ENCODE peak calls at places on chromosomes 4 and X, in nine cellular contexts. One of them, this sample, is unnamed.

GRCh38 chr4:1225272-1226166 is 23.4 kb downstream of the CTBP1 start:
- DNase-seq in tibial artery: no peak
- DNase-seq in progenitor cell of endocrine pancreas: no peak
- DNase-seq in A549: no peak
- DNase-seq in left ventricle myocardium inferior: no peak
- DNase-seq in MCF 10A: no peak
- DNase-seq in GM12865: no peak
- DNase-seq in left lung: no peak
- DNase-seq in RWPE1: no peak
- DNase-seq in this sample: no peak

GRCh38 chr4:2248821-2249261 is 6.9 kb upstream of the HAUS3 start:
- DNase-seq in tibial artery: no peak
- DNase-seq in progenitor cell of endocrine pancreas: no peak
- DNase-seq in A549: no peak
- DNase-seq in MCF 10A: no peak
- DNase-seq in left lung: peak
- DNase-seq in left ventricle myocardium inferior: no peak
- DNase-seq in RWPE1: no peak
- DNase-seq in GM12865: peak
- DNase-seq in this sample: no peak

GRCh38 chr4:144647095-144647959 is 1.4 kb downstream of the HHIP start:
- DNase-seq in A549: peak
- DNase-seq in left lung: no peak
- DNase-seq in progenitor cell of endocrine pancreas: no peak
- DNase-seq in MCF 10A: no peak
- DNase-seq in left ventricle myocardium inferior: no peak
- DNase-seq in GM12865: no peak
- DNase-seq in RWPE1: peak
- DNase-seq in tibial artery: no peak
- DNase-seq in this sample: no peak

GRCh38 chr4:145034727-145035211 is 63.2 kb downstream of the ANAPC10 start:
- DNase-seq in progenitor cell of endocrine pancreas: no peak
- DNase-seq in MCF 10A: peak
- DNase-seq in RWPE1: peak
- DNase-seq in A549: no peak
- DNase-seq in tibial artery: no peak
- DNase-seq in left lung: no peak
- DNase-seq in GM12865: no peak
- DNase-seq in left ventricle myocardium inferior: no peak
- DNase-seq in this sample: no peak

GRCh38 chr4:139866270-139866962 is 200.8 kb downstream of the MGST2 start:
- DNase-seq in RWPE1: no peak
- DNase-seq in MCF 10A: no peak
- DNase-seq in progenitor cell of endocrine pancreas: no peak
- DNase-seq in A549: no peak
- DNase-seq in GM12865: no peak
- DNase-seq in left ventricle myocardium inferior: no peak
- DNase-seq in left lung: no peak
- DNase-seq in tibial artery: no peak
- DNase-seq in this sample: no peak

GRCh38 chrX:1305411-1305810 is 31.2 kb upstream of the IL3RA start:
- DNase-seq in A549: no peak
- DNase-seq in progenitor cell of endocrine pancreas: no peak
- DNase-seq in tibial artery: no peak
- DNase-seq in left ventricle myocardium inferior: no peak
- DNase-seq in RWPE1: no peak
- DNase-seq in GM12865: no peak
- DNase-seq in left lung: peak
- DNase-seq in MCF 10A: no peak
- DNase-seq in this sample: no peak

GRCh38 chr4:100632163-100632562 is 114.3 kb upstream of the EMCN start:
- DNase-seq in tibial artery: no peak
- DNase-seq in MCF 10A: no peak
- DNase-seq in progenitor cell of endocrine pancreas: no peak
- DNase-seq in RWPE1: no peak
- DNase-seq in left lung: no peak
- DNase-seq in GM12865: no peak
- DNase-seq in left ventricle myocardium inferior: no peak
- DNase-seq in A549: no peak
- DNase-seq in this sample: no peak

GRCh38 chrX:150489359-150490015 is 78.9 kb upstream of the MTM1 start:
- DNase-seq in progenitor cell of endocrine pancreas: no peak
- DNase-seq in GM12865: no peak
- DNase-seq in tibial artery: no peak
- DNase-seq in RWPE1: no peak
- DNase-seq in left ventricle myocardium inferior: no peak
- DNase-seq in left lung: no peak
- DNase-seq in A549: no peak
- DNase-seq in MCF 10A: no peak
- DNase-seq in this sample: peak

GRCh38 chr4:142558851-142559250 is 287.2 kb downstream of the INPP4B start:
- DNase-seq in A549: no peak
- DNase-seq in left lung: no peak
- DNase-seq in tibial artery: no peak
- DNase-seq in MCF 10A: no peak
- DNase-seq in left ventricle myocardium inferior: no peak
- DNase-seq in progenitor cell of endocrine pancreas: no peak
- DNase-seq in RWPE1: no peak
- DNase-seq in GM12865: no peak
- DNase-seq in this sample: no peak

GRCh38 chr4:125750827-125751466 is 436.2 kb downstream of the FAT4 start:
- DNase-seq in left ventricle myocardium inferior: no peak
- DNase-seq in progenitor cell of endocrine pancreas: no peak
- DNase-seq in left lung: no peak
- DNase-seq in tibial artery: no peak
- DNase-seq in MCF 10A: peak
- DNase-seq in RWPE1: no peak
- DNase-seq in GM12865: no peak
- DNase-seq in A549: peak
- DNase-seq in this sample: no peak

GRCh38 chrX:133089411-133089810 is 7.5 kb downstream of the USP26 start:
- DNase-seq in MCF 10A: no peak
- DNase-seq in RWPE1: no peak
- DNase-seq in left lung: no peak
- DNase-seq in tibial artery: no peak
- DNase-seq in GM12865: no peak
- DNase-seq in A549: no peak
- DNase-seq in progenitor cell of endocrine pancreas: no peak
- DNase-seq in left ventricle myocardium inferior: no peak
- DNase-seq in this sample: no peak

GRCh38 chr4:173490817-173491518 is 39.1 kb downstream of the HAND2 start:
- DNase-seq in progenitor cell of endocrine pancreas: no peak
- DNase-seq in A549: no peak
- DNase-seq in left lung: no peak
- DNase-seq in RWPE1: no peak
- DNase-seq in GM12865: no peak
- DNase-seq in tibial artery: peak
- DNase-seq in left ventricle myocardium inferior: no peak
- DNase-seq in MCF 10A: peak
- DNase-seq in this sample: no peak

GRCh38 chr4:123419885-123420743 is 23.5 kb downstream of the SPRY1 start:
- DNase-seq in A549: no peak
- DNase-seq in GM12865: no peak
- DNase-seq in tibial artery: no peak
- DNase-seq in left lung: no peak
- DNase-seq in progenitor cell of endocrine pancreas: no peak
- DNase-seq in RWPE1: no peak
- DNase-seq in MCF 10A: no peak
- DNase-seq in left ventricle myocardium inferior: no peak
- DNase-seq in this sample: no peak

GRCh38 chr4:123597586-123597985 is 201.0 kb downstream of the SPRY1 start:
- DNase-seq in left lung: no peak
- DNase-seq in GM12865: no peak
- DNase-seq in progenitor cell of endocrine pancreas: no peak
- DNase-seq in MCF 10A: peak
- DNase-seq in RWPE1: no peak
- DNase-seq in tibial artery: no peak
- DNase-seq in A549: no peak
- DNase-seq in left ventricle myocardium inferior: no peak
- DNase-seq in this sample: no peak

GRCh38 chrX:141439651-141440050 is 144.9 kb downstream of the SPANXA1 start:
- DNase-seq in A549: no peak
- DNase-seq in MCF 10A: no peak
- DNase-seq in GM12865: no peak
- DNase-seq in progenitor cell of endocrine pancreas: no peak
- DNase-seq in left ventricle myocardium inferior: no peak
- DNase-seq in left lung: no peak
- DNase-seq in tibial artery: no peak
- DNase-seq in RWPE1: no peak
- DNase-seq in this sample: no peak

GRCh38 chrX:148298737-148299136 is 201.7 kb upstream of the AFF2 start:
- DNase-seq in MCF 10A: peak
- DNase-seq in left lung: no peak
- DNase-seq in tibial artery: no peak
- DNase-seq in progenitor cell of endocrine pancreas: no peak
- DNase-seq in A549: no peak
- DNase-seq in RWPE1: no peak
- DNase-seq in left ventricle myocardium inferior: no peak
- DNase-seq in GM12865: no peak
- DNase-seq in this sample: no peak

GRCh38 chr4:85808864-85809263 is 333.9 kb downstream of the ARHGAP24 start:
- DNase-seq in GM12865: no peak
- DNase-seq in progenitor cell of endocrine pancreas: no peak
- DNase-seq in tibial artery: no peak
- DNase-seq in left lung: no peak
- DNase-seq in left ventricle myocardium inferior: no peak
- DNase-seq in MCF 10A: no peak
- DNase-seq in A549: no peak
- DNase-seq in RWPE1: no peak
- DNase-seq in this sample: no peak

GRCh38 chrX:74422576-74423288 is 1.4 kb downstream of the SLC16A2 start:
- DNase-seq in left lung: peak
- DNase-seq in GM12865: peak
- DNase-seq in RWPE1: peak
- DNase-seq in progenitor cell of endocrine pancreas: peak
- DNase-seq in A549: no peak
- DNase-seq in MCF 10A: peak
- DNase-seq in tibial artery: peak
- DNase-seq in left ventricle myocardium inferior: peak
- DNase-seq in this sample: peak

GRCh38 chrX:104098919-104099318 is 13.4 kb upstream of the ZCCHC18 start:
- DNase-seq in tibial artery: no peak
- DNase-seq in A549: no peak
- DNase-seq in MCF 10A: no peak
- DNase-seq in progenitor cell of endocrine pancreas: no peak
- DNase-seq in GM12865: no peak
- DNase-seq in RWPE1: no peak
- DNase-seq in left lung: no peak
- DNase-seq in left ventricle myocardium inferior: no peak
- DNase-seq in this sample: no peak

GRCh38 chr4:171629737-171630136 is 183.5 kb upstream of the GALNTL6 start:
- DNase-seq in A549: no peak
- DNase-seq in left lung: no peak
- DNase-seq in tibial artery: no peak
- DNase-seq in MCF 10A: no peak
- DNase-seq in GM12865: no peak
- DNase-seq in progenitor cell of endocrine pancreas: no peak
- DNase-seq in left ventricle myocardium inferior: no peak
- DNase-seq in RWPE1: no peak
- DNase-seq in this sample: no peak
- TF ChIP-seq CTCF in A549: no peak
- TF ChIP-seq CTCF in left lung: no peak
- TF ChIP-seq CTCF in tibial artery: no peak
- TF ChIP-seq CTCF in MCF 10A: no peak
- TF ChIP-seq CTCF in GM12865: no peak
- TF ChIP-seq CTCF in progenitor cell of endocrine pancreas: no peak
- TF ChIP-seq CTCF in left ventricle myocardium inferior: no peak
- TF ChIP-seq CTCF in RWPE1: no peak
- TF ChIP-seq CTCF in this sample: no peak

GRCh38 chrX:154374361-154375155 is at the start of gene FLNA:
- DNase-seq in A549: no peak
- DNase-seq in left lung: peak
- DNase-seq in progenitor cell of endocrine pancreas: peak
- DNase-seq in GM12865: peak
- DNase-seq in left ventricle myocardium inferior: peak
- DNase-seq in MCF 10A: no peak
- DNase-seq in tibial artery: peak
- DNase-seq in RWPE1: no peak
- DNase-seq in this sample: no peak
- TF ChIP-seq CTCF in A549: peak
- TF ChIP-seq CTCF in left lung: no peak
- TF ChIP-seq CTCF in progenitor cell of endocrine pancreas: peak
- TF ChIP-seq CTCF in GM12865: peak
- TF ChIP-seq CTCF in left ventricle myocardium inferior: peak
- TF ChIP-seq CTCF in MCF 10A: no peak
- TF ChIP-seq CTCF in tibial artery: no peak
- TF ChIP-seq CTCF in RWPE1: no peak
- TF ChIP-seq CTCF in this sample: no peak

GRCh38 chr4:74414149-74414809 is 30.7 kb upstream of the AREG start:
- DNase-seq in left ventricle myocardium inferior: no peak
- DNase-seq in A549: no peak
- DNase-seq in progenitor cell of endocrine pancreas: no peak
- DNase-seq in tibial artery: no peak
- DNase-seq in GM12865: no peak
- DNase-seq in RWPE1: no peak
- DNase-seq in left lung: no peak
- DNase-seq in MCF 10A: peak
- DNase-seq in this sample: no peak
- TF ChIP-seq CTCF in left ventricle myocardium inferior: no peak
- TF ChIP-seq CTCF in A549: no peak
- TF ChIP-seq CTCF in progenitor cell of endocrine pancreas: no peak
- TF ChIP-seq CTCF in tibial artery: no peak
- TF ChIP-seq CTCF in GM12865: no peak
- TF ChIP-seq CTCF in RWPE1: no peak
- TF ChIP-seq CTCF in left lung: no peak
- TF ChIP-seq CTCF in MCF 10A: no peak
- TF ChIP-seq CTCF in this sample: no peak

GRCh38 chr4:73525611-73526010 is 44.1 kb downstream of the AFM start:
- DNase-seq in left lung: no peak
- DNase-seq in progenitor cell of endocrine pancreas: no peak
- DNase-seq in GM12865: no peak
- DNase-seq in RWPE1: no peak
- DNase-seq in tibial artery: no peak
- DNase-seq in A549: no peak
- DNase-seq in MCF 10A: no peak
- DNase-seq in left ventricle myocardium inferior: no peak
- DNase-seq in this sample: no peak

GRCh38 chr4:73518340-73518739 is 36.8 kb downstream of the AFM start:
- DNase-seq in RWPE1: no peak
- DNase-seq in tibial artery: no peak
- DNase-seq in A549: no peak
- DNase-seq in left ventricle myocardium inferior: no peak
- DNase-seq in left lung: no peak
- DNase-seq in MCF 10A: no peak
- DNase-seq in GM12865: no peak
- DNase-seq in progenitor cell of endocrine pancreas: no peak
- DNase-seq in this sample: no peak

GRCh38 chr4:73523126-73523525 is 41.6 kb downstream of the AFM start:
- DNase-seq in GM12865: no peak
- DNase-seq in progenitor cell of endocrine pancreas: no peak
- DNase-seq in A549: no peak
- DNase-seq in RWPE1: no peak
- DNase-seq in left lung: no peak
- DNase-seq in tibial artery: no peak
- DNase-seq in MCF 10A: peak
- DNase-seq in left ventricle myocardium inferior: no peak
- DNase-seq in this sample: no peak

DNA sequence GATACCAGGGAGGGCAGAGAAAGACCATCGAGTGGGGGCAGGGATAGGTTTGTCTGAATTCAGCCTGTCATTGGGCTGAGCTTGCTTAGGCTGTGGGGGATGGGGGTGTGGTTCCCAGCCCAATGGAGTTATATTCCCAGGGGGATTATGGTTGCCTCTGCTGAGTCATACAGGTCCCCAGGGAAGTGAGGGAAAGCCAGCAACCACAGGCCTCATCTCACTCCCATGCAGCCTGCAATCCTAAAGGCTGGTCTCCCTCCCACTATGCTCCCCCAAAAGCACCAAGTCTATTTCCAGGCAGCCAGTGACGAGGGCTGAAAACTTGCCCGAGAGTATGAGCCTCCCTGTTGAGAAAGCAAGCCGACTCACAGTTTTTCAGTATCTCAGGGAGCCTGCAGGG is 39.3 kb downstream of the AFM start:
- DNase-seq in MCF 10A: peak
- DNase-seq in A549: no peak
- DNase-seq in progenitor cell of endocrine pancreas: no peak
- DNase-seq in GM12865: peak
- DNase-seq in RWPE1: no peak
- DNase-seq in left lung: no peak
- DNase-seq in tibial artery: peak
- DNase-seq in left ventricle myocardium inferior: no peak
- DNase-seq in this sample: no peak
- TF ChIP-seq CTCF in MCF 10A: no peak
- TF ChIP-seq CTCF in A549: no peak
- TF ChIP-seq CTCF in progenitor cell of endocrine pancreas: no peak
- TF ChIP-seq CTCF in GM12865: no peak
- TF ChIP-seq CTCF in RWPE1: no peak
- TF ChIP-seq CTCF in left lung: no peak
- TF ChIP-seq CTCF in tibial artery: no peak
- TF ChIP-seq CTCF in left ventricle myocardium inferior: no peak
- TF ChIP-seq CTCF in this sample: no peak